ENCODE peak calls at places on chromosome 19, in ten cellular contexts. A, D, R, B, X, G, F, U, Z and I are unnamed samples.

GRCh38 chr19:4052114-4052992 is 14.3 kb downstream of the ZBTB7A start:
- DNase-seq in R (no peak), X (peak; percentile 92), B (no peak), D (peak; percentile 90), F (no peak), G (no peak), A (peak; percentile 55), U (no peak), Z (peak; percentile 76), I (no peak)

GRCh38 chr19:52188822-52189744 is 769 bp upstream of the PPP2R1A start:
- DNase-seq in G (no peak), X (no peak), F (no peak), R (peak; percentile 93), U (no peak), B (no peak), D (peak; percentile 59), Z (peak; percentile 66), A (no peak), I (no peak)

GRCh38 chr19:46784262-46785053 is 3.9 kb downstream of the SLC1A5 start:
- DNase-seq in U (peak; percentile 72), G (no peak), Z (peak; percentile 92), R (peak; percentile 81), A (peak; percentile 97), D (peak; percentile 92), X (peak; percentile 91), F (peak; percentile 1), B (no peak), I (no peak)

GRCh38 chr19:22144394-22144793 is 52.4 kb downstream of the ZNF676 start:
- DNase-seq in Z (peak; percentile 15), U (no peak), F (no peak), D (no peak), X (no peak), A (peak; percentile 0), R (no peak), G (no peak), B (no peak), I (no peak)

GRCh38 chr19:21569497-21569870 is 64.1 kb downstream of the ZNF429 start:
- DNase-seq in Z (no peak), B (no peak), F (peak; percentile 22), R (no peak), U (no peak), A (no peak), G (peak; percentile 20), D (peak; percentile 57), X (no peak), I (peak; percentile 13)

GRCh38 chr19:35742121-35742724 is at the start of gene IGFLR1:
- DNase-seq in X (no peak), G (no peak), F (peak; percentile 31), Z (no peak), D (peak; percentile 53), U (peak; percentile 49), B (no peak), A (no peak), R (no peak), I (peak; percentile 61)

GRCh38 chr19:2455481-2456300 is 1.1 kb downstream of the LMNB2 start:
- DNase-seq in B (no peak), Z (peak; percentile 54), R (no peak), U (peak; percentile 74), X (peak; percentile 69), A (peak; percentile 28), D (peak; percentile 59), G (no peak), F (no peak), I (no peak)

GRCh38 chr19:46442808-46443450 is 14.2 kb upstream of the PNMA8C start:
- DNase-seq in B (no peak), R (no peak), G (no peak), Z (peak; percentile 70), U (no peak), D (no peak), F (no peak), A (peak; percentile 77), X (no peak), I (no peak)

GRCh38 chr19:57888494-57889231 is at the start of gene ZNF814:
- DNase-seq in B (peak; percentile 31), Z (peak; percentile 86), D (peak; percentile 90), F (peak; percentile 72), X (no peak), U (peak; percentile 51), R (peak; percentile 88), A (peak; percentile 48), G (no peak), I (peak; percentile 61)

GRCh38 chr19:32686847-32687450 is 4.7 kb upstream of the NUDT19 start:
- DNase-seq in A (no peak), D (no peak), F (no peak), Z (no peak), X (no peak), R (no peak), B (no peak), G (no peak), U (no peak), I (no peak)

GRCh38 chr19:56840452-56841193 is at the start of the genes PEG3 and ZIM2:
- DNase-seq in R (peak; percentile 73), A (no peak), U (no peak), X (no peak), G (no peak), B (peak; percentile 52), F (peak; percentile 72), D (peak; percentile 26), Z (no peak), I (no peak)

GRCh38 chr19:40223135-40223822 is 3.2 kb downstream of the CCNP start:
- DNase-seq in A (no peak), X (no peak), B (no peak), G (no peak), Z (no peak), R (no peak), F (no peak), D (peak; percentile 76), U (no peak), I (peak; percentile 46)

GRCh38 chr19:23273022-23273593 is 22.9 kb upstream of the ZNF724 start:
- DNase-seq in F (peak; percentile 27), U (no peak), Z (no peak), R (peak; percentile 47), D (peak; percentile 50), X (no peak), A (no peak), G (no peak), B (no peak), I (no peak)

GRCh38 chr19:44720945-44721344 is 22.0 kb downstream of the CEACAM16 start:
- DNase-seq in B (no peak), A (no peak), U (no peak), R (no peak), F (no peak), G (no peak), D (no peak), X (no peak), Z (no peak), I (no peak)

GRCh38 chr19:55210120-55210493 is 806 bp upstream of the PTPRH start:
- DNase-seq in U (no peak), B (no peak), X (no peak), F (no peak), A (peak; percentile 96), R (no peak), G (no peak), Z (peak; percentile 98), D (no peak), I (no peak)

GRCh38 chr19:4368128-4368820 is 24.9 kb downstream of the MPND start:
- DNase-seq in A (no peak), D (no peak), U (no peak), Z (no peak), F (no peak), G (no peak), R (peak; percentile 71), X (no peak), B (no peak), I (no peak)

GRCh38 chr19:49873834-49874233 is 3.3 kb downstream of the AKT1S1 start:
- DNase-seq in F (no peak), U (no peak), A (no peak), G (no peak), D (no peak), B (no peak), R (no peak), X (no peak), Z (no peak), I (no peak)

GRCh38 chr19:1956868-1957492 is 16.0 kb downstream of the CSNK1G2 start:
- DNase-seq in A (no peak), Z (no peak), X (no peak), F (peak; percentile 91), D (no peak), R (peak; percentile 91), G (no peak), U (no peak), B (peak; percentile 94), I (no peak)

GRCh38 chr19:37718357-37718756 is 1.2 kb downstream of the ZNF607 start:
- DNase-seq in A (peak; percentile 1), F (no peak), X (no peak), R (no peak), G (no peak), B (no peak), D (peak; percentile 27), U (no peak), Z (peak; percentile 2), I (no peak)

GRCh38 chr19:12884202-12884601 is 2.8 kb downstream of the KLF1 start:
- DNase-seq in A (no peak), D (no peak), Z (no peak), G (no peak), F (no peak), U (no peak), B (no peak), R (no peak), X (no peak), I (no peak)

GRCh38 chr19:43464089-43464775 is 1.2 kb downstream of the LYPD3 start:
- DNase-seq in D (peak; percentile 84), G (peak; percentile 90), R (peak; percentile 81), B (peak; percentile 49), X (no peak), A (no peak), U (peak; percentile 77), Z (no peak), F (peak; percentile 67), I (no peak)

GRCh38 chr19:1471514-1472107 is 7.4 kb downstream of the C19orf25 start:
- DNase-seq in G (no peak), B (no peak), U (no peak), R (peak; percentile 49), X (no peak), A (peak; percentile 37), F (peak; percentile 50), Z (peak; percentile 40), D (no peak), I (no peak)

GRCh38 chr19:48724796-48725753 is 5.5 kb upstream of the MAMSTR start:
- DNase-seq in Z (peak; percentile 93), U (no peak), X (no peak), A (peak; percentile 96), F (no peak), G (no peak), R (peak; percentile 65), B (peak; percentile 75), D (peak; percentile 66), I (no peak)

GRCh38 chr19:46753420-46754155 is 7.3 kb upstream of the STRN4 start:
- DNase-seq in R (no peak), U (peak; percentile 73), B (no peak), Z (peak; percentile 56), D (peak; percentile 76), G (no peak), X (peak; percentile 77), A (peak; percentile 36), F (no peak), I (peak; percentile 69)

GRCh38 chr19:5041168-5042038 is 72.5 kb downstream of the KDM4B start:
- DNase-seq in F (no peak), B (no peak), U (no peak), R (no peak), Z (no peak), D (no peak), G (no peak), A (no peak), X (no peak), I (no peak)

GRCh38 chr19:55118401-55118991 is 1.1 kb upstream of the PPP1R12C start:
- DNase-seq in G (no peak), R (peak; percentile 74), U (no peak), Z (no peak), D (peak; percentile 78), A (no peak), F (peak; percentile 51), B (peak; percentile 63), X (no peak), I (no peak)

GRCh38 chr19:46984077-46985010 is 35.3 kb upstream of the NPAS1 start:
- DNase-seq in Z (peak; percentile 73), G (no peak), F (no peak), A (peak; percentile 78), B (no peak), X (peak; percentile 76), U (no peak), D (no peak), R (peak; percentile 69), I (no peak)

GRCh38 chr19:7211191-7211988 is 82.8 kb downstream of the INSR start:
- DNase-seq in X (no peak), A (no peak), R (no peak), G (no peak), F (no peak), Z (no peak), B (no peak), U (no peak), D (no peak), I (no peak)